ENCODE peak calls at places on chromosomes 1 and 21, in four cellular contexts. M, W, L and G are unnamed samples.

GRCh38 chr1:148435406-148435805 is 47.7 kb downstream of the PPIAL4G start:
- DNase-seq in L (no peak), M (no peak), W (no peak), G (no peak)

GRCh38 chr21:21688877-21689276 is 690.7 kb downstream of the NCAM2 start:
- DNase-seq in W (no peak), M (no peak), L (no peak), G (no peak)

GRCh38 chr1:56566040-56566774 is 13.2 kb downstream of the PLPP3 start:
- DNase-seq in W (no peak), L (no peak), M (no peak), G (no peak)

GRCh38 chr1:52352690-52353089 is 13.3 kb downstream of the CC2D1B start:
- DNase-seq in L (no peak), M (no peak), W (no peak), G (no peak)

GRCh38 chr1:155451199-155451598 is 111.4 kb downstream of the ASH1L start:
- DNase-seq in L (no peak), M (no peak), W (no peak), G (no peak)

GRCh38 chr1:50978144-50978851 is 8.3 kb downstream of the CDKN2C start:
- DNase-seq in W (peak), L (peak), M (no peak), G (peak)

GRCh38 chr1:227453962-227454361 is 109.4 kb upstream of the ZNF678 start:
- DNase-seq in L (no peak), M (no peak), W (no peak), G (no peak)

GRCh38 chr1:239930646-239931262 is 160.9 kb upstream of the FMN2 start:
- DNase-seq in W (no peak), L (no peak), M (no peak), G (no peak)

GRCh38 chr1:46342677-46343350 is 2.2 kb downstream of the NSUN4 start:
- DNase-seq in M (no peak), W (no peak), L (no peak), G (no peak)

GRCh38 chr21:24050233-24050632 is 1557.0 kb downstream of the MRPL39 start:
- DNase-seq in M (no peak), W (no peak), L (no peak), G (no peak)

GRCh38 chr21:34743831-34744230 is 75.0 kb downstream of the CLIC6 start:
- DNase-seq in W (no peak), M (no peak), L (peak), G (no peak)

GRCh38 chr1:229231754-229232119 is 39.2 kb upstream of the RAB4A start:
- DNase-seq in W (no peak), L (no peak), M (no peak), G (no peak)

GRCh38 chr21:41582866-41583265 is 74.9 kb upstream of the TMPRSS2 start:
- DNase-seq in W (no peak), M (no peak), L (no peak), G (no peak)

GRCh38 chr1:87814573-87814972 is 485.9 kb downstream of the LMO4 start:
- DNase-seq in L (no peak), W (no peak), M (no peak), G (no peak)

GRCh38 chr1:61486783-61487505 is 238.0 kb downstream of the TM2D1 start:
- DNase-seq in W (no peak), L (no peak), M (no peak), G (no peak)

GRCh38 chr1:88014126-88014525 is 669.9 kb upstream of the PKN2 start:
- DNase-seq in W (no peak), L (no peak), M (no peak), G (no peak)

GRCh38 chr1:169107673-169108160 is 1.2 kb downstream of the ATP1B1 start:
- DNase-seq in L (no peak), M (peak), W (no peak), G (no peak)

GRCh38 chr1:109750241-109750882 is 9.5 kb upstream of the GSTM3 start:
- DNase-seq in L (no peak), W (no peak), M (no peak), G (no peak)

GRCh38 chr1:231359113-231359512 is 21.0 kb downstream of the SPRTN start:
- DNase-seq in L (no peak), W (no peak), M (no peak), G (no peak)

GRCh38 chr1:224454337-224455055 is 19.9 kb upstream of the WDR26 start:
- DNase-seq in M (no peak), W (no peak), L (peak), G (no peak)

GRCh38 chr21:23021481-23021880 is 2023.3 kb downstream of the NCAM2 start:
- DNase-seq in M (no peak), L (no peak), W (no peak), G (no peak)

GRCh38 chr1:193944454-193944853 is 758.0 kb upstream of the B3GALT2 start:
- DNase-seq in L (no peak), M (no peak), W (no peak), G (no peak)

GRCh38 chr1:15573477-15573876 is 11.4 kb downstream of the AGMAT start:
- DNase-seq in W (no peak), M (no peak), L (no peak), G (no peak)

GRCh38 chr1:63592536-63593302 is 492 bp upstream of the PGM1 start:
- DNase-seq in L (peak), W (no peak), M (peak), G (no peak)

GRCh38 chr1:229117664-229118300 is 153.1 kb upstream of the RAB4A start:
- DNase-seq in L (peak), W (no peak), M (no peak), G (peak)

GRCh38 chr1:183956559-183957188 is 80.9 kb downstream of the COLGALT2 start:
- DNase-seq in W (peak), M (peak), L (peak), G (no peak)

DNA sequence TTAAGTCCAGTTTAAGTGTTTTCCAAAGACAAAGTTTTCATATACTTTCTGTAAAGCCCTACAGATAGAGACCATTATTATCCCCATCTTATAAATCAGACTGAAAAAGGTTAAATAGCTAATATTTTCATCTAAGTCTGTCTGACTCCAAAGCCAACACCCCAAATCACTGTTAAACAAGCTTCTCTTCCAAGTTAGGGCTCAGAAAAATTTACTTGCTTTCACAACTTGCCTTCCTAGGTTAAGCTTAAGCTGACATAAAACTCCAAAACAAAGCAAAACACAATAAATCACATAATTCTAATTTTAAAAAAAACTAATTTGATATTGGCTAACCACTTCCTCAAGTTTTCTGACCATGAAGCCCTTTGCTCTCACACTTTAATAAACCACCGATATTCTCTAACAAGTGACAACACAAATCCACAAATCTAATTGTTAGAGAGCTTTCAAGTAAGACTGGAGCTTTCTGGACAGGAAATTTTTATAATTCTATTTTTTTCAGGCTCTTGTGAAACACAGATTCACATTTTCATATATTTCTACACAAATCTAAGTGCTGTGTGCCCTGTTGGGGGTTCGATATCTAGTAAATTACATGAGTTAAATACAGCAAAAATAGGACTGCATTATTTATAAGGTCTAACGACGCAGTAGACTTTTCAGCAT is 2.2 kb downstream of the GNG12 start:
- DNase-seq in W (no peak), M (no peak), L (no peak), G (no peak)
- H3K4me3 ChIP-seq in W (no peak), M (peak), L (peak), G (peak)

GRCh38 chr1:209585197-209585596 is 1.7 kb downstream of the CAMK1G start:
- DNase-seq in M (no peak), W (no peak), L (no peak), G (no peak)

GRCh38 chr1:209587778-209588177 is 4.3 kb downstream of the CAMK1G start:
- DNase-seq in M (no peak), L (no peak), W (no peak), G (no peak)

GRCh38 chr1:209586341-209586740 is 2.8 kb downstream of the CAMK1G start:
- DNase-seq in M (no peak), W (no peak), L (no peak), G (no peak)

GRCh38 chr1:209584186-209584776 is 767 bp downstream of the CAMK1G start:
- DNase-seq in L (no peak), W (no peak), M (no peak), G (no peak)

DNA sequence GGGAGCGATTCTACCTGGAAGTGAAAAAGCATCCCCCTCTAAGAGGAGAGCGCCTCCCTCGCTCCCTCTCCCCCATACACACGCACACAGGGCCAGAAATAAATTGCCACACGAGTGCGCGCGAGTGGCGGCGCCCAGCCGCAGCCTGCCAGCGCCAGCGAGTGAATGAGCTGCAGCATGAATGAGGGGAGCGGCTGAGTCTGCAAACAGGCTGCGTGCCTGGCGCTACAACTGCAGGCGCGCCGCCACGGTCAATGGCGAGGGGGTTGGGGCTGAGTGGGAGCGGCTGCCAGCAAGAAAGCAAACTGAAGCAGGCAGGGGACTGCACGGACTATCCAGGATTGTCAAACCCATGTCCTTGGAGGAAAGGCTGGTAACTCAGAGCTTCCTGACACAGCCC is 2.2 kb downstream of the CAMK1G start:
- DNase-seq in W (no peak), M (no peak), L (peak), G (peak)
- H3K4me3 ChIP-seq in W (no peak), M (peak), L (no peak), G (no peak)

DNA sequence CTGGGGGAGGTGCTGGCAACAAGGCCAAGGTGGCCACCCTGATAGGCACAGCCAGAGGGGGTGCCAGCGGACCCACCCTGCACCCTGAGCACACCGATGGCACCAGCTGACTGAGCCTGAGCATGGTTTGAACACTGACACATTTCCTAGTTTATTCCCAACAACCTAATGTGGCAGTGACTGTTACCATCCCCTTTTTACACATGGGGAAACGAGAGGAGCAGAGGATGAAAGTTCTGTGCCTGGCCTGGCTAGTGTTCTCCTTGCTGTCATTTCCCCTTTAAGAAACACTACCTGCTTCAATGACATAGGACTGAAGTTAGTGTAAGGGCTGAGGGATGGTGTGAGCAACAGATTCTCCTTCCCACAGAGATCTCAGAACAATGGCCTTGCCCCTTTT is 15.3 kb downstream of the CLDN14 start:
- DNase-seq in M (no peak), W (no peak), L (no peak), G (no peak)
- H3K4me3 ChIP-seq in M (no peak), W (no peak), L (no peak), G (no peak)

GRCh38 chr1:8809342-8809736 is 8.1 kb downstream of the RERE start:
- DNase-seq in L (no peak), M (no peak), W (no peak), G (no peak)

GRCh38 chr1:8810987-8811386 is 6.5 kb downstream of the RERE start:
- DNase-seq in L (no peak), W (no peak), M (no peak), G (no peak)

GRCh38 chr1:8807004-8807403 is 10.4 kb downstream of the RERE start:
- DNase-seq in W (no peak), M (no peak), L (no peak), G (no peak)
- H3K4me3 ChIP-seq in W (no peak), M (no peak), L (no peak), G (no peak)